ENCODE peak calls at places on chromosomes 3 and 15, in nine cellular contexts. J is CMK; T is GM03348; N is adrenal gland; P is NCI-H1092; K is fibroblast of pulmonary artery; R is endothelial cell; M is smooth muscle cell of the brain vasculature; F is stimulated activated CD8-positive, alpha-beta memory T cell treated with anti-CD3 and anti-CD28 coated beads, Interleukin-12 subunit alpha, Interleukin-12 subunit beta, amount 100 ng/mL, for 4 hours. Y is an unnamed sample.

GRCh38 chr15:60535265-60535664 is 56.3 kb upstream of the ICE2 start:
- DNase-seq in J (no peak), T (no peak), N (no peak), P (no peak), K (no peak), R (no peak), M (no peak), F (no peak), Y (no peak)

GRCh38 chr3:141812091-141812490 is 48.9 kb downstream of the GRK7 start:
- DNase-seq in J (no peak), T (no peak), N (no peak), P (peak; percentile 25), K (no peak), R (no peak), M (no peak), F (no peak), Y (no peak)

GRCh38 chr15:63708141-63708772 is 111.1 kb downstream of the FBXL22 start:
- DNase-seq in J (no peak), T (peak; percentile 21), N (no peak), P (no peak), K (peak; percentile 79), R (no peak), M (no peak), F (no peak), Y (no peak)

GRCh38 chr3:156750191-156750873 is 75.8 kb upstream of the LEKR1 start:
- DNase-seq in J (no peak), T (peak; percentile 42), N (no peak), P (no peak), K (peak; percentile 56), R (no peak), M (no peak), F (no peak), Y (no peak)

GRCh38 chr15:51090753-51091152 is 4.0 kb downstream of the TNFAIP8L3 start:
- DNase-seq in J (no peak), T (no peak), N (no peak), P (no peak), K (peak; percentile 46), R (no peak), M (no peak), F (no peak), Y (no peak)

GRCh38 chr3:183481582-183481981 is 53.2 kb upstream of the MCF2L2 start:
- DNase-seq in J (no peak), T (no peak), N (no peak), P (no peak), K (no peak), R (no peak), M (no peak), F (no peak), Y (no peak)

GRCh38 chr15:35301088-35301487 is 216.0 kb upstream of the NANOGP8 start:
- DNase-seq in J (no peak), T (no peak), N (no peak), P (no peak), K (no peak), R (no peak), M (no peak), F (no peak), Y (no peak)

GRCh38 chr3:111758642-111759041 is 100.4 kb upstream of the PHLDB2 start:
- DNase-seq in J (no peak), T (no peak), N (no peak), P (no peak), K (peak; percentile 42), R (no peak), M (no peak), F (no peak), Y (no peak)

GRCh38 chr15:69484837-69485236 is 32.2 kb downstream of the RPLP1 start:
- DNase-seq in J (no peak), T (no peak), N (no peak), P (no peak), K (no peak), R (no peak), M (no peak), F (no peak), Y (no peak)

GRCh38 chr3:134838599-134838998 is 43.5 kb downstream of the EPHB1 start:
- DNase-seq in J (no peak), T (no peak), N (no peak), P (no peak), K (no peak), R (no peak), M (no peak), F (no peak), Y (no peak)

GRCh38 chr15:75673426-75674247 is 25.9 kb downstream of the SNX33 start:
- DNase-seq in J (no peak), T (peak; percentile 89), N (no peak), P (no peak), K (peak; percentile 88), R (no peak), M (no peak), F (no peak), Y (no peak)

GRCh38 chr15:33226559-33227181 is 32.2 kb upstream of the FMN1 start:
- DNase-seq in J (peak; percentile 49), T (no peak), N (peak; percentile 33), P (peak; percentile 58), K (no peak), R (no peak), M (no peak), F (no peak), Y (no peak)